ENCODE peak calls at places on chromosome 6, in four cellular contexts. H, J, X and B are unnamed samples.

GRCh38 chr6:25369450-25370086 is 90.4 kb downstream of the CARMIL1 start:
- DNase-seq in X (peak), H (peak), J (no peak), B (no peak)

GRCh38 chr6:141024526-141024925 is 1108.2 kb upstream of the GJE1 start:
- DNase-seq in J (no peak), H (peak), X (no peak), B (no peak)

GRCh38 chr6:33794910-33795615 is 6.1 kb upstream of the LEMD2 start:
- DNase-seq in H (no peak), X (no peak), J (no peak), B (no peak)

GRCh38 chr6:159679091-159680077 is 13.7 kb downstream of the SOD2 start:
- DNase-seq in J (no peak), X (no peak), H (no peak), B (no peak)

GRCh38 chr6:101396552-101397173 is 3.2 kb downstream of the GRIK2 start:
- DNase-seq in H (peak), X (peak), J (peak), B (no peak)

GRCh38 chr6:155418017-155418749 is 37.5 kb downstream of the NOX3 start:
- DNase-seq in H (peak), X (peak), J (no peak), B (no peak)

GRCh38 chr6:41430875-41431274 is 95.5 kb downstream of the NCR2 start:
- DNase-seq in H (peak), X (no peak), J (no peak), B (no peak)

GRCh38 chr6:168968228-168968627 is 285.4 kb downstream of the THBS2 start:
- DNase-seq in X (peak), J (no peak), H (peak), B (no peak)

GRCh38 chr6:10951675-10952282 is 64.9 kb downstream of the SYCP2L start:
- DNase-seq in J (no peak), X (no peak), H (peak), B (no peak)

GRCh38 chr6:7513534-7513933 is 27.9 kb upstream of the DSP start:
- DNase-seq in J (no peak), X (no peak), H (no peak), B (no peak)

GRCh38 chr6:158037771-158038170 is 56.1 kb downstream of the SYNJ2 start:
- DNase-seq in J (no peak), X (peak), H (no peak), B (no peak)

GRCh38 chr6:3759656-3760245 is 8.2 kb upstream of the PXDC1 start:
- DNase-seq in H (peak), X (no peak), J (no peak), B (no peak)

GRCh38 chr6:161211380-161212035 is 62.4 kb downstream of the AGPAT4 start:
- DNase-seq in H (no peak), J (no peak), X (no peak), B (no peak)

GRCh38 chr6:142907017-142907470 is 37.9 kb downstream of the HIVEP2 start:
- DNase-seq in H (no peak), X (no peak), J (no peak), B (no peak)

GRCh38 chr6:89411269-89412070 is 603 bp downstream of the RRAGD start:
- DNase-seq in H (no peak), J (peak), X (peak), B (peak)

GRCh38 chr6:155936551-155936950 is 480.9 kb upstream of the NOX3 start:
- DNase-seq in H (no peak), J (no peak), X (peak), B (no peak)

GRCh38 chr6:82072113-82072512 is 175.4 kb downstream of the IBTK start:
- DNase-seq in J (no peak), X (no peak), H (no peak), B (no peak)

GRCh38 chr6:17987576-17988421 is at the start of gene KIF13A:
- DNase-seq in H (peak), X (peak), J (peak), B (peak)

GRCh38 chr6:2209226-2209809 is 36.1 kb downstream of the GMDS start:
- DNase-seq in J (no peak), H (peak), X (no peak), B (no peak)

GRCh38 chr6:41644297-41644879 is 6.1 kb downstream of the MDFI start:
- DNase-seq in J (no peak), X (no peak), H (no peak), B (no peak)

GRCh38 chr6:37131104-37131959 is 38.6 kb upstream of the PIM1 start:
- DNase-seq in H (no peak), X (peak), J (no peak), B (no peak)

GRCh38 chr6:2387445-2387844 is 142.0 kb upstream of the GMDS start:
- DNase-seq in H (no peak), X (no peak), J (no peak), B (no peak)

GRCh38 chr6:111589366-111589765 is 16.3 kb downstream of the TRAF3IP2 start:
- DNase-seq in X (no peak), J (no peak), H (peak), B (no peak)

GRCh38 chr6:134315974-134316391 is 1.9 kb downstream of the SGK1 start:
- DNase-seq in H (no peak), X (no peak), J (no peak), B (no peak)

GRCh38 chr6:164370773-164371172 is 938.6 kb downstream of the C6orf118 start:
- DNase-seq in J (no peak), H (peak), X (no peak), B (no peak)

GRCh38 chr6:42294759-42295158 is 77.1 kb upstream of the MRPS10 start:
- DNase-seq in X (no peak), H (peak), J (no peak), B (no peak)

GRCh38 chr6:158518196-158519127 is 41.4 kb upstream of the TMEM181 start:
- DNase-seq in H (peak), X (peak), J (no peak), B (peak)

GRCh38 chr6:75206338-75207210 is 721 bp upstream of the COL12A1 start:
- DNase-seq in H (peak), J (no peak), X (peak), B (no peak)

DNA sequence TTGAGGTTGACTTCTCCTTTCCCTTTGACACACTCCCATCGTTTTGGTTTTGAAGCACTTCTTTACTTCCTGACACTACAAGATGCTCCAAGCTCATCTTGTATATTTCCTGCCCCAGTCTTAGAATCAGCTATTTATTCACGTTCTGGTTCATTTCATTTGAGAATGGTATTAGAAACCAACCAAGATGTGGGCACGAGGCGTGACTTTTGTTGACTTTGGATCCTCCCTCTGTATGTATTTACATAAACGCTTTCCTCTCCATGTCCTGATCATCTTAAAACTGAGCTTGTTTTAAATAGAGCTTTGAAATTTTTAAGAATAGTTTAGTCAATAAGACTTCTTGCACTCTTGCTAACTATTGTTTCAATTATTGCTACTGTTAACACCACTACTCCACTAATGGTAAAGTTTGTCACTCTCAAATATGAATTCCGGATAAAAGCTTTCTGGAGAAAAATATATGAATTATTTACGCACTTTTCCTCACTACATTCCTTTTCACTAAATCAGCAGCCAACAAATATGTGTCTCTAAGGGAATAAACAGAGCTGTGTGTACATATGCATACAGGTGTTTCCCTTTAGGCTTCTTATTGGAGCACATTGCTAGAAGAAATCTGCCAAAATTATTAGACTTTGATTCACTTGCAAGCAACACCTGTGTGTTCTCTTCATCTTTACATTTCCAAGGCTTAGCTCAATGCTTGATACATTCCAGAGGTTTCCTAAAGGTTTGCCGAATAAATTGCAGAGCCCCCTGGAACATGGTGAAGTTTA is 77.3 kb upstream of the TMEM244 start:
- DNase-seq in J (no peak), H (no peak), X (no peak), B (no peak)
- TF ChIP-seq CTCF in J (no peak), H (no peak), X (no peak), B (no peak)

GRCh38 chr6:149934249-149935156 is 7.3 kb upstream of the ULBP2 start:
- DNase-seq in X (peak), H (peak), J (peak), B (no peak)
- TF ChIP-seq CTCF in X (peak), H (peak), J (peak), B (no peak)

DNA sequence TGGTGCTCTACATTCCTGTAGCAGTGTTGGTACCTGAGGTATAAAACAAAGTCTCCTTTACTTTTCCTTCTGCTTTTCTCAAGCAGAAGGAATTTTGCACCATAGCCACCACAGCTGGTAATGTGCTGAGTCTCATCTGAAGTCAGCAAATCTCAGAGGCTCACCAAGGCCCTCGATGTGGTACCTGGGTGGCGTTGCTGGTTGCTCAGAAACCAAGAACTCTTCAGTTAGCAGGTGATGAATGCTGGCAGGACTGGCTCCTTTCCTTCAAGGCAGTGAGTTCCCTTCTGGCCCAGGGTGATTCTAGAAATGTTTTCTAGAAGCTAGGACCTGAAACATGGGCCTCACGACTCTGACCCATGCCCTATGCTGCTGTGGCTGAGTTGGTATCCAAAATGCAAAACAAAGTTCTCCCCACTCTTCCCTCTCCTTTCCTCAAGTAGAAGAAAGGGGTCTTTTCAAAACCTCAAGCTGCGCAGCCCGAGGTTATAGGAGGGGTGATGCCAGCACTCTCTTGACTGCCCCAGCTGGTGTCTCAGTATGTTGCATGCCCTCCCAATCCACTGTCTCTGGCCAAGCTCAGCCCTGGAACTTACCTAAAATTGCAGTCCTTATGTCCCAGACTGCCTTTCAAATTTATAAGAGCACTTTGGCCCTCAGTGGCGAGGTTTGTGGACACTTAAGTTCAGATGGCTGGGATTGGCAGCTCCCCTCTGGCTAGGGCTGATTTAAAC is 592.3 kb downstream of the FRK start:
- DNase-seq in J (no peak), X (no peak), H (no peak), B (no peak)
- TF ChIP-seq CTCF in J (no peak), X (no peak), H (no peak), B (no peak)

GRCh38 chr6:34795836-34796425 is 4.0 kb downstream of the BLTP3A start:
- DNase-seq in X (no peak), J (no peak), H (peak), B (no peak)

GRCh38 chr6:34793877-34794276 is 2.0 kb downstream of the BLTP3A start:
- DNase-seq in X (no peak), H (no peak), J (no peak), B (no peak)

GRCh38 chr6:34798057-34798456 is 6.2 kb downstream of the BLTP3A start:
- DNase-seq in X (no peak), H (no peak), J (no peak), B (no peak)

DNA sequence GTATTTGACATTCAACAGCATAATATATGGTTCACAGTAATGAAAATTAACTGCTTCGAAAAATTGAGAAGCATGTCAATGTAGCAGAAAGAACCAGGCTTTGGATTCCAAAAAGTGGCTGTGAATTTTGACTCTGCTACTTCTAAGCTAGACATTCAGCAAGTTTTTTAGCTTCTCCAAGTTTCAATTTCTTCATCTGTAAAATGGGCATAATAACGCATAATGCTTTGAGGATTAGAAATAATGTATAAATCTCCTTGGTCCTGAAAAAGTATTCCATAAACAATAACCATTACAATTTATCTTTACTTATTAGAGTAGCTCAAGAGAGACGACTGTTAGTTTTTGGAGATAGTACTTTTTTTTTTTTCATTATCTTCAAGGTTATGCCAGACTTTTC is 7.7 kb downstream of the BLTP3A start:
- DNase-seq in H (no peak), X (no peak), J (no peak), B (no peak)
- TF ChIP-seq CTCF in H (no peak), X (no peak), J (no peak), B (no peak)

GRCh38 chr6:31762878-31763616 is 591 bp downstream of the SAPCD1 start:
- DNase-seq in J (no peak), X (no peak), H (no peak), B (no peak)

GRCh38 chr6:31762356-31762755 is at the start of gene SAPCD1:
- DNase-seq in J (no peak), X (no peak), H (no peak), B (no peak)

GRCh38 chr6:31758281-31758680 is 4.2 kb upstream of the SAPCD1 start:
- DNase-seq in H (no peak), J (no peak), X (no peak), B (no peak)

GRCh38 chr6:31761343-31761742 is 1.1 kb upstream of the SAPCD1 start:
- DNase-seq in J (no peak), H (no peak), X (no peak), B (no peak)

GRCh38 chr6:31760790-31761189 is 1.7 kb upstream of the SAPCD1 start:
- DNase-seq in H (no peak), J (no peak), X (no peak), B (no peak)
- TF ChIP-seq CTCF in H (no peak), J (no peak), X (no peak), B (no peak)

DNA sequence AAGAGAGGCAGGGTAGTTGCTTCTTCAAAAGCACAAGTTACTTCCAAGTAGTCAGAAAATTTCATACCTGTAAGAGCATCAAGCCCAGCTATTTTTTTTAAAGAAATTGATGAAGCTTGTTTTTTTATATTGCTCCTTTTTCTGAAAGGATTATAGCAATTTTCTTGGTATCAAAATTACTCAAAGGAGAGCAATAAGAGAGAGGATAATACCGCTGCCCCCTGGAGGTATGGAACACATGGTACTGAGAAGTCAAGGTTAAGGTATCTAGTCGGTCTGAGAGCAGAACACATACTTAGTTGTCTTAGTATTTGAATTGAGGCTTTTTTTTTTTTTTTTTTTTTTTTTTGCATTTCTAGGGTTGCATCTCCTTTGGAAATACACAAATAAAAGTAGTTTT is 59.4 kb downstream of the ADGRF5 start:
- DNase-seq in H (no peak), X (no peak), J (no peak), B (no peak)
- TF ChIP-seq CTCF in H (peak), X (no peak), J (no peak), B (no peak)